ENCODE peak calls at places on chromosomes 11 and 22, in ten cellular contexts. O is Right ventricle myocardium superior; V is C1 segment of cervical spinal cord; K is hepatocyte; N is HT-29; P is T-cell; B is progenitor cell of endocrine pancreas; L is activated CD8-positive, alpha-beta memory T cell treated with anti-CD3 and anti-CD28 coated beads, Interleukin-2, amount 50 U/mL, for 4 hours; M is Calu3; R is GM04504. A is an unnamed sample.

GRCh38 chr11:125886997-125887372 is 483 bp upstream of the HYLS1 start:
- DNase-seq in K (no peak), B (no peak), V (peak), M (no peak), N (no peak), R (peak), L (peak), O (peak), P (peak), A (no peak)

GRCh38 chr11:102446606-102447005 is 6.0 kb downstream of the TMEM123 start:
- DNase-seq in B (no peak), P (no peak), L (no peak), V (no peak), K (no peak), O (no peak), N (no peak), R (peak), M (no peak), A (no peak)

GRCh38 chr11:116072776-116073175 is 568.6 kb upstream of the CADM1 start:
- DNase-seq in N (no peak), O (no peak), B (no peak), K (peak), P (no peak), R (no peak), M (no peak), V (no peak), L (no peak), A (no peak)

GRCh38 chr11:88480217-88480616 is 142.7 kb upstream of the CTSC start:
- DNase-seq in K (no peak), B (no peak), V (no peak), N (no peak), P (no peak), R (peak), M (no peak), O (no peak), L (no peak), A (no peak)

GRCh38 chr11:28144808-28145207 is 36.6 kb downstream of the METTL15 start:
- DNase-seq in L (no peak), P (no peak), O (no peak), N (no peak), R (no peak), B (no peak), V (no peak), M (no peak), K (no peak), A (no peak)

GRCh38 chr11:123653405-123653996 is 923 bp downstream of the SCN3B start:
- DNase-seq in M (peak), B (no peak), K (no peak), L (no peak), V (no peak), R (no peak), N (no peak), O (no peak), P (no peak), A (no peak)

GRCh38 chr11:86209806-86210657 is 34.5 kb upstream of the EED start:
- DNase-seq in B (no peak), V (no peak), M (no peak), L (no peak), O (no peak), K (peak), R (no peak), N (no peak), P (no peak), A (no peak)

GRCh38 chr22:20761536-20761935 is 12.4 kb upstream of the SERPIND1 start:
- DNase-seq in O (no peak), P (no peak), N (no peak), R (no peak), L (no peak), M (no peak), V (no peak), K (no peak), B (no peak), A (no peak)

GRCh38 chr22:24011735-24012068 is 598 bp downstream of the CABIN1 start:
- DNase-seq in N (peak), L (no peak), O (no peak), K (no peak), R (peak), M (no peak), B (no peak), P (no peak), V (no peak), A (no peak)

GRCh38 chr22:33625959-33626358 is 294.3 kb downstream of the LARGE1 start:
- DNase-seq in R (no peak), L (no peak), N (no peak), V (no peak), K (no peak), B (no peak), P (no peak), M (no peak), O (no peak), A (no peak)

GRCh38 chr11:134503596-134503995 is 91.6 kb upstream of the B3GAT1 start:
- DNase-seq in B (no peak), N (no peak), P (no peak), R (no peak), M (no peak), K (no peak), V (no peak), L (no peak), O (no peak), A (no peak)

GRCh38 chr11:119337581-119338317 is 2.9 kb downstream of the C1QTNF5 start:
- DNase-seq in R (no peak), M (no peak), N (peak), K (peak), B (no peak), O (no peak), P (no peak), L (no peak), V (no peak), A (no peak)

GRCh38 chr22:48496987-48497650 is 1330.6 kb downstream of the BRD1 start:
- DNase-seq in K (peak), N (no peak), M (no peak), B (no peak), V (no peak), O (peak), R (no peak), P (no peak), L (no peak), A (no peak)

GRCh38 chr11:72831521-72832300 is 17.5 kb downstream of the ATG16L2 start:
- DNase-seq in B (peak), V (peak), P (peak), O (peak), L (peak), M (peak), R (peak), N (peak), K (peak), A (peak)

GRCh38 chr11:114163830-114164401 is 104.4 kb downstream of the ZBTB16 start:
- DNase-seq in P (no peak), B (no peak), K (peak), R (no peak), N (no peak), V (no peak), L (no peak), M (no peak), O (no peak), A (no peak)

GRCh38 chr11:105838668-105839403 is 183.2 kb downstream of the MSANTD4 start:
- DNase-seq in B (no peak), O (no peak), R (no peak), V (no peak), P (no peak), M (no peak), K (no peak), N (no peak), L (no peak), A (no peak)

GRCh38 chr22:37894939-37895670 is 11.0 kb upstream of the MICALL1 start:
- DNase-seq in B (no peak), R (no peak), M (peak), L (no peak), N (peak), K (peak), V (no peak), P (no peak), O (no peak), A (no peak)

GRCh38 chr22:23781533-23781932 is 5.2 kb upstream of the SMARCB1 start:
- DNase-seq in N (no peak), R (peak), L (no peak), V (no peak), O (no peak), P (no peak), K (peak), B (no peak), M (peak), A (no peak)

GRCh38 chr11:60912851-60913550 is 957 bp upstream of the TMEM109 start:
- DNase-seq in R (no peak), P (no peak), L (no peak), K (no peak), M (no peak), V (no peak), O (no peak), N (no peak), B (no peak), A (no peak)

GRCh38 chr11:69852051-69852450 is 32.8 kb upstream of the FGF3 start:
- DNase-seq in K (no peak), L (no peak), O (no peak), B (no peak), P (no peak), N (no peak), M (no peak), R (no peak), V (no peak), A (no peak)

GRCh38 chr11:122776546-122776945 is 61.8 kb upstream of the CRTAM start:
- DNase-seq in N (no peak), V (no peak), P (no peak), O (no peak), B (no peak), K (no peak), L (no peak), R (no peak), M (no peak), A (no peak)

GRCh38 chr11:100632970-100633452 is 54.1 kb upstream of the ARHGAP42 start:
- DNase-seq in P (no peak), K (peak), V (no peak), M (peak), R (no peak), O (peak), L (no peak), B (no peak), N (peak), A (peak)

GRCh38 chr11:31655483-31655882 is 145.9 kb downstream of the ELP4 start:
- DNase-seq in B (no peak), M (no peak), V (no peak), R (peak), O (no peak), K (no peak), P (no peak), N (no peak), L (no peak), A (no peak)

GRCh38 chr22:44125421-44125820 is 55.3 kb upstream of the PARVG start:
- DNase-seq in O (peak), V (no peak), B (no peak), K (no peak), N (no peak), P (no peak), R (no peak), L (no peak), M (no peak), A (no peak)

GRCh38 chr22:33524511-33525270 is 395.6 kb downstream of the LARGE1 start:
- DNase-seq in N (no peak), O (no peak), L (no peak), B (no peak), R (no peak), V (no peak), M (no peak), P (no peak), K (no peak), A (no peak)

GRCh38 chr11:114273071-114273470 is 23.1 kb upstream of the NNMT start:
- DNase-seq in R (no peak), V (no peak), L (no peak), N (no peak), P (no peak), M (no peak), B (no peak), K (no peak), O (no peak), A (no peak)

GRCh38 chr11:124961972-124962609 is 8.1 kb downstream of the CCDC15 start:
- DNase-seq in M (peak), V (no peak), B (no peak), R (peak), N (peak), L (no peak), K (peak), P (no peak), O (no peak), A (peak)

GRCh38 chr11:3904228-3904627 is 48.8 kb downstream of the STIM1 start:
- DNase-seq in P (no peak), B (no peak), R (no peak), O (no peak), L (no peak), N (peak), M (peak), V (no peak), K (no peak), A (no peak)

GRCh38 chr11:107591098-107591445 is at the start of gene ELMOD1:
- DNase-seq in B (peak), K (peak), P (no peak), R (no peak), L (peak), O (peak), N (no peak), V (no peak), M (peak), A (peak)

GRCh38 chr22:50641696-50642607 is 14.0 kb upstream of the ARSA start:
- DNase-seq in B (no peak), V (no peak), M (no peak), R (peak), O (peak), P (no peak), N (no peak), L (no peak), K (peak), A (no peak)

GRCh38 chr11:118791961-118792578 is 1.1 kb upstream of the DDX6 start:
- DNase-seq in M (peak), O (peak), B (peak), N (no peak), R (no peak), K (peak), P (peak), V (no peak), L (peak), A (no peak)

GRCh38 chr11:15471028-15471708 is 356.4 kb downstream of the INSC start:
- DNase-seq in M (no peak), R (no peak), O (no peak), K (peak), N (peak), P (no peak), B (no peak), V (no peak), L (no peak), A (no peak)

GRCh38 chr11:73308003-73308962 is at the start of gene ARHGEF17:
- DNase-seq in B (peak), K (peak), N (peak), O (peak), R (no peak), V (peak), M (peak), L (peak), P (peak), A (peak)

GRCh38 chr11:120337133-120337895 is 1.1 kb downstream of the ARHGEF12 start:
- DNase-seq in L (no peak), K (peak), O (peak), M (no peak), B (peak), V (no peak), R (no peak), P (no peak), N (peak), A (no peak)